ENCODE peak calls at places on chromosomes 12 and 14, in four cellular contexts. One of them, this sample, is unnamed.

GRCh38 chr12:57726151-57726883 is 12.2 kb downstream of the AGAP2 start:
- DNase-seq in GM04504: peak; percentile 70
- DNase-seq in HCEC 1CT: peak; percentile 87
- DNase-seq in EL: peak; percentile 91
- DNase-seq in this sample: peak; percentile 78

GRCh38 chr12:4449862-4450222 is 4.2 kb upstream of the FGF6 start:
- DNase-seq in GM04504: no peak
- DNase-seq in HCEC 1CT: no peak
- DNase-seq in EL: no peak
- DNase-seq in this sample: peak; percentile 50

GRCh38 chr14:45261209-45261608 is 8.2 kb upstream of the MIS18BP1 start:
- DNase-seq in GM04504: no peak
- DNase-seq in HCEC 1CT: no peak
- DNase-seq in EL: peak; percentile 33
- DNase-seq in this sample: no peak

GRCh38 chr12:74293689-74294131 is 243.9 kb upstream of the ATXN7L3B start:
- DNase-seq in GM04504: no peak
- DNase-seq in HCEC 1CT: no peak
- DNase-seq in EL: no peak
- DNase-seq in this sample: no peak

GRCh38 chr14:102882233-102882906 is 40.1 kb upstream of the AMN start:
- DNase-seq in GM04504: no peak
- DNase-seq in HCEC 1CT: no peak
- DNase-seq in EL: no peak
- DNase-seq in this sample: peak; percentile 71

GRCh38 chr12:81896771-81897170 is 137.6 kb upstream of the PPFIA2 start:
- DNase-seq in GM04504: no peak
- DNase-seq in HCEC 1CT: no peak
- DNase-seq in EL: no peak
- DNase-seq in this sample: no peak

GRCh38 chr12:123389560-123390351 is 5.8 kb downstream of the KMT5A start:
- DNase-seq in GM04504: no peak
- DNase-seq in HCEC 1CT: no peak
- DNase-seq in EL: peak; percentile 46
- DNase-seq in this sample: peak; percentile 89

GRCh38 chr12:119692410-119692809 is 24.5 kb downstream of the PRKAB1 start:
- DNase-seq in GM04504: no peak
- DNase-seq in HCEC 1CT: peak; percentile 72
- DNase-seq in EL: peak; percentile 23
- DNase-seq in this sample: no peak

GRCh38 chr14:99519931-99520421 is 38.8 kb downstream of the CCNK start:
- DNase-seq in GM04504: no peak
- DNase-seq in HCEC 1CT: no peak
- DNase-seq in EL: no peak
- DNase-seq in this sample: no peak

GRCh38 chr12:47825239-47825639 is 5.5 kb upstream of the HDAC7 start:
- DNase-seq in GM04504: no peak
- DNase-seq in HCEC 1CT: no peak
- DNase-seq in EL: no peak
- DNase-seq in this sample: peak; percentile 95

GRCh38 chr12:52341066-52341580 is 19.9 kb upstream of the KRT83 start:
- DNase-seq in GM04504: no peak
- DNase-seq in HCEC 1CT: no peak
- DNase-seq in EL: no peak
- DNase-seq in this sample: no peak

GRCh38 chr14:87869619-87870583 is 123.1 kb downstream of the GALC start:
- DNase-seq in GM04504: peak; percentile 64
- DNase-seq in HCEC 1CT: peak; percentile 40
- DNase-seq in EL: peak; percentile 74
- DNase-seq in this sample: no peak

This sample was measured in lower leg skin.